ENCODE peak calls at places on chromosomes 16 and 17, in ten cellular contexts. J, X, E, T, I, R, W, B, G and S are unnamed samples.

GRCh38 chr17:73516356-73516755 is 127.9 kb downstream of the SDK2 start:
- DNase-seq in J (no peak), X (no peak), E (no peak), T (no peak), I (no peak), R (no peak), W (no peak), B (no peak), G (peak), S (no peak)

GRCh38 chr17:29383687-29384086 is 6.5 kb upstream of the TAOK1 start:
- DNase-seq in J (no peak), X (no peak), E (no peak), T (no peak), I (peak), R (no peak), W (no peak), B (no peak), G (no peak), S (no peak)

GRCh38 chr17:33106525-33107162 is 115.0 kb downstream of the SPACA3 start:
- DNase-seq in J (no peak), X (no peak), E (no peak), T (no peak), I (no peak), R (no peak), W (no peak), B (no peak), G (no peak), S (no peak)

GRCh38 chr17:76841776-76842405 is 26.3 kb upstream of the MGAT5B start:
- DNase-seq in J (no peak), X (no peak), E (no peak), T (no peak), I (no peak), R (no peak), W (no peak), B (no peak), G (no peak), S (peak)

GRCh38 chr17:42980766-42981397 is 517 bp downstream of the RUNDC1 start:
- DNase-seq in J (no peak), X (no peak), E (peak), T (no peak), I (no peak), R (peak), W (no peak), B (peak), G (peak), S (no peak)

GRCh38 chr16:21684199-21684598 is 20.4 kb downstream of the OTOA start:
- DNase-seq in J (no peak), X (no peak), E (no peak), T (no peak), I (no peak), R (peak), W (peak), B (no peak), G (no peak), S (no peak)

GRCh38 chr16:69190598-69190997 is 3.6 kb downstream of the SNTB2 start:
- DNase-seq in J (no peak), X (no peak), E (no peak), T (no peak), I (peak), R (no peak), W (no peak), B (no peak), G (no peak), S (no peak)

GRCh38 chr16:30942421-30942796 is 6.5 kb upstream of the ORAI3 start:
- DNase-seq in J (no peak), X (no peak), E (no peak), T (no peak), I (no peak), R (no peak), W (no peak), B (no peak), G (no peak), S (no peak)

GRCh38 chr17:82302498-82302963 is 14.9 kb downstream of the CD7 start:
- DNase-seq in J (no peak), X (no peak), E (no peak), T (no peak), I (no peak), R (no peak), W (no peak), B (no peak), G (peak), S (no peak)

GRCh38 chr17:2050246-2050866 is 4.5 kb upstream of the HIC1 start:
- DNase-seq in J (peak), X (no peak), E (peak), T (no peak), I (peak), R (peak), W (no peak), B (no peak), G (peak), S (no peak)

GRCh38 chr17:27497696-27498095 is 41.4 kb downstream of the KSR1 start:
- DNase-seq in J (no peak), X (no peak), E (no peak), T (no peak), I (no peak), R (no peak), W (no peak), B (no peak), G (no peak), S (no peak)

GRCh38 chr16:4917117-4917516 is 19.8 kb downstream of the PPL start:
- DNase-seq in J (no peak), X (no peak), E (no peak), T (no peak), I (no peak), R (no peak), W (no peak), B (peak), G (no peak), S (no peak)

GRCh38 chr16:57754354-57755060 is 18.9 kb downstream of the KATNB1 start:
- DNase-seq in J (no peak), X (no peak), E (no peak), T (no peak), I (no peak), R (no peak), W (no peak), B (no peak), G (peak), S (no peak)

GRCh38 chr16:84598391-84598750 is 19.5 kb downstream of the COTL1 start:
- DNase-seq in J (no peak), X (no peak), E (no peak), T (no peak), I (no peak), R (no peak), W (no peak), B (no peak), G (no peak), S (no peak)

GRCh38 chr17:66255112-66255511 is 25.9 kb upstream of the APOH start:
- DNase-seq in J (no peak), X (peak), E (peak), T (no peak), I (peak), R (no peak), W (no peak), B (peak), G (no peak), S (peak)

GRCh38 chr17:28811594-28812135 is 30.9 kb downstream of the FAM222B start:
- DNase-seq in J (no peak), X (no peak), E (peak), T (no peak), I (peak), R (no peak), W (no peak), B (no peak), G (no peak), S (peak)

GRCh38 chr17:73875346-73875745 is 231.1 kb upstream of the SDK2 start:
- DNase-seq in J (no peak), X (no peak), E (no peak), T (no peak), I (no peak), R (no peak), W (no peak), B (no peak), G (no peak), S (no peak)

GRCh38 chr16:75065149-75065807 is 51.3 kb downstream of the LDHD start:
- DNase-seq in J (no peak), X (no peak), E (no peak), T (no peak), I (no peak), R (no peak), W (no peak), B (no peak), G (no peak), S (no peak)

GRCh38 chr16:84568066-84568465 is 49.8 kb downstream of the COTL1 start:
- DNase-seq in J (no peak), X (no peak), E (no peak), T (no peak), I (no peak), R (no peak), W (no peak), B (no peak), G (no peak), S (no peak)

GRCh38 chr16:85137323-85138072 is 25.2 kb upstream of the CIBAR2 start:
- DNase-seq in J (no peak), X (peak), E (peak), T (no peak), I (peak), R (no peak), W (peak), B (peak), G (peak), S (no peak)

GRCh38 chr16:25626172-25626571 is 65.6 kb upstream of the HS3ST4 start:
- DNase-seq in J (no peak), X (no peak), E (no peak), T (no peak), I (no peak), R (no peak), W (no peak), B (no peak), G (no peak), S (no peak)

GRCh38 chr16:19672378-19672777 is 45.6 kb downstream of the KNOP1 start:
- DNase-seq in J (no peak), X (no peak), E (no peak), T (no peak), I (no peak), R (no peak), W (no peak), B (no peak), G (no peak), S (no peak)

GRCh38 chr17:56021681-56022205 is 131.5 kb upstream of the ANKFN1 start:
- DNase-seq in J (no peak), X (no peak), E (no peak), T (no peak), I (no peak), R (no peak), W (no peak), B (no peak), G (no peak), S (no peak)

GRCh38 chr16:58563235-58563634 is 47.9 kb downstream of the SETD6 start:
- DNase-seq in J (no peak), X (no peak), E (no peak), T (no peak), I (peak), R (no peak), W (no peak), B (peak), G (no peak), S (no peak)

GRCh38 chr16:70700101-70701020 is 14.5 kb upstream of the MTSS2 start:
- DNase-seq in J (no peak), X (no peak), E (peak), T (no peak), I (peak), R (no peak), W (no peak), B (no peak), G (no peak), S (no peak)

GRCh38 chr16:11392041-11392581 is 46.9 kb downstream of the RMI2 start:
- DNase-seq in J (no peak), X (no peak), E (no peak), T (no peak), I (no peak), R (no peak), W (no peak), B (no peak), G (no peak), S (no peak)

GRCh38 chr17:4600563-4600962 is 16.2 kb downstream of the SMTNL2 start:
- DNase-seq in J (no peak), X (no peak), E (no peak), T (no peak), I (no peak), R (no peak), W (no peak), B (no peak), G (no peak), S (no peak)

GRCh38 chr17:28725166-28725659 is 820 bp downstream of the TLCD1 start:
- DNase-seq in J (no peak), X (no peak), E (no peak), T (no peak), I (peak), R (no peak), W (no peak), B (no peak), G (peak), S (no peak)

GRCh38 chr16:57669476-57670162 is 1.5 kb downstream of the ADGRG3 start:
- DNase-seq in J (no peak), X (no peak), E (no peak), T (no peak), I (no peak), R (no peak), W (no peak), B (no peak), G (peak), S (no peak)

GRCh38 chr17:43839670-43840101 is 6.7 kb upstream of the MPP3 start:
- DNase-seq in J (no peak), X (no peak), E (peak), T (no peak), I (no peak), R (no peak), W (no peak), B (no peak), G (no peak), S (peak)

GRCh38 chr17:83089322-83090156 is 10.1 kb downstream of the METRNL start:
- DNase-seq in J (no peak), X (no peak), E (no peak), T (no peak), I (no peak), R (no peak), W (no peak), B (no peak), G (no peak), S (no peak)